ENCODE peak calls at places on chromosome 7, in six cellular contexts. L is H1, J is H9, O is neuronal stem cell, K is mesenchymal stem cell, F is IMR-90. Y is an unnamed sample.

GRCh38 chr7:129169171-129169643 is 19.2 kb upstream of the SMO start:
- DNase-seq in F (no peak), K (peak; percentile 25), L (peak; percentile 84), O (peak; percentile 49), J (peak; percentile 69), Y (peak; percentile 84)

GRCh38 chr7:148883233-148884048 is 650 bp downstream of the EZH2 start:
- DNase-seq in L (peak; percentile 71), J (no peak), F (no peak), K (peak; percentile 40), O (peak; percentile 44), Y (peak; percentile 26)

GRCh38 chr7:70935854-70936253 is 196.1 kb upstream of the GALNT17 start:
- DNase-seq in O (no peak), L (no peak), F (no peak), J (no peak), K (no peak), Y (no peak)

GRCh38 chr7:141511370-141512335 is 39.6 kb upstream of the AGK start:
- DNase-seq in F (no peak), O (no peak), L (peak; percentile 80), J (peak; percentile 62), K (no peak), Y (peak; percentile 74)

GRCh38 chr7:42014625-42015412 is 222.2 kb downstream of the GLI3 start:
- DNase-seq in K (peak; percentile 28), F (peak; percentile 54), L (peak; percentile 86), O (peak; percentile 14), J (peak; percentile 76), Y (peak; percentile 83)

GRCh38 chr7:72546586-72546985 is 134.4 kb upstream of the CALN1 start:
- DNase-seq in F (no peak), J (no peak), L (no peak), K (no peak), O (no peak), Y (peak; percentile 69)

GRCh38 chr7:89777499-89777898 is 376.8 kb upstream of the STEAP1 start:
- DNase-seq in O (no peak), J (no peak), K (no peak), L (no peak), F (no peak), Y (no peak)

GRCh38 chr7:126185959-126186580 is 1066.7 kb downstream of the GRM8 start:
- DNase-seq in F (no peak), K (no peak), J (peak; percentile 75), L (peak; percentile 43), O (no peak), Y (peak; percentile 89)

GRCh38 chr7:135317676-135318326 is 84.2 kb downstream of the STRA8 start:
- DNase-seq in J (no peak), K (no peak), L (no peak), F (no peak), O (no peak), Y (no peak)

GRCh38 chr7:123792547-123792946 is 43.7 kb upstream of the WASL start:
- DNase-seq in F (no peak), K (no peak), J (no peak), L (no peak), O (no peak), Y (no peak)

GRCh38 chr7:77464589-77464988 is 48.4 kb upstream of the GSAP start:
- DNase-seq in L (no peak), F (no peak), K (no peak), O (no peak), J (no peak), Y (no peak)

GRCh38 chr7:131011976-131012375 is 278.0 kb upstream of the KLF14 start:
- DNase-seq in K (peak; percentile 93), O (no peak), F (peak; percentile 89), J (no peak), L (no peak), Y (no peak)

GRCh38 chr7:111012799-111013675 is 77.9 kb upstream of the LRRN3 start:
- DNase-seq in F (no peak), O (no peak), L (no peak), J (no peak), K (no peak), Y (no peak)

GRCh38 chr7:151173386-151174245 is 6.1 kb upstream of the GBX1 start:
- DNase-seq in J (no peak), L (no peak), K (no peak), F (no peak), O (no peak), Y (no peak)

GRCh38 chr7:151088856-151089699 is 2.8 kb downstream of the AGAP3 start:
- DNase-seq in K (peak; percentile 98), L (no peak), J (no peak), O (peak; percentile 58), F (peak; percentile 76), Y (peak; percentile 61)

GRCh38 chr7:129292861-129293260 is 68.0 kb downstream of the AHCYL2 start:
- DNase-seq in K (no peak), O (no peak), L (no peak), F (no peak), J (no peak), Y (no peak)

GRCh38 chr7:30531286-30531685 is 26.7 kb upstream of the GGCT start:
- DNase-seq in O (no peak), J (no peak), F (peak; percentile 11), L (no peak), K (no peak), Y (no peak)

GRCh38 chr7:89500082-89500481 is 654.2 kb upstream of the STEAP1 start:
- DNase-seq in F (no peak), K (no peak), L (no peak), O (no peak), J (no peak), Y (no peak)

GRCh38 chr7:19290936-19291335 is 145.7 kb upstream of the FERD3L start:
- DNase-seq in K (no peak), J (no peak), L (no peak), O (no peak), F (peak; percentile 3), Y (no peak)

GRCh38 chr7:151249034-151249731 is 689 bp upstream of the SMARCD3 start:
- DNase-seq in J (no peak), L (peak; percentile 58), F (peak; percentile 59), K (peak; percentile 93), O (peak; percentile 37), Y (no peak)

GRCh38 chr7:81029523-81029922 is 110.7 kb upstream of the SEMA3C start:
- DNase-seq in J (no peak), L (no peak), O (no peak), F (no peak), K (no peak), Y (no peak)

GRCh38 chr7:138076196-138076595 is at the start of gene AKR1D1:
- DNase-seq in L (no peak), K (no peak), O (no peak), J (no peak), F (no peak), Y (no peak)

GRCh38 chr7:150385240-150385830 is 6.2 kb downstream of the ZNF775 start:
- DNase-seq in K (no peak), J (no peak), O (no peak), F (no peak), L (no peak), Y (no peak)

GRCh38 chr7:11831727-11832495 is at the start of gene THSD7A:
- DNase-seq in L (peak; percentile 79), O (peak; percentile 63), J (peak; percentile 66), K (peak; percentile 64), F (peak; percentile 13), Y (peak; percentile 73)

GRCh38 chr7:130071701-130072622 is 1.6 kb downstream of the KLHDC10 start:
- DNase-seq in O (peak; percentile 88), L (no peak), K (peak; percentile 91), F (peak; percentile 90), J (peak; percentile 72), Y (peak; percentile 92)

GRCh38 chr7:108643136-108643535 is 73.5 kb downstream of the DNAJB9 start:
- DNase-seq in L (no peak), K (no peak), F (no peak), J (no peak), O (no peak), Y (no peak)

GRCh38 chr7:128362670-128363069 is 1.2 kb upstream of the PRRT4 start:
- DNase-seq in O (no peak), J (no peak), L (no peak), F (peak; percentile 74), K (peak; percentile 37), Y (no peak)

GRCh38 chr7:40232242-40232929 is 97.6 kb downstream of the SUGCT start:
- DNase-seq in O (peak; percentile 26), J (no peak), L (no peak), K (peak; percentile 70), F (peak; percentile 80), Y (peak; percentile 42)

GRCh38 chr7:47473499-47474210 is 108.3 kb downstream of the TNS3 start:
- DNase-seq in L (no peak), K (no peak), J (no peak), F (peak; percentile 58), O (no peak), Y (no peak)

GRCh38 chr7:150909192-150909591 is 56.9 kb downstream of the AOC1 start:
- DNase-seq in K (no peak), L (no peak), O (no peak), J (no peak), F (no peak), Y (no peak)

GRCh38 chr7:4233621-4234497 is 448.2 kb upstream of the FOXK1 start:
- DNase-seq in J (no peak), O (no peak), K (no peak), L (no peak), F (no peak), Y (no peak)

GRCh38 chr7:10802011-10802410 is 171.7 kb upstream of the PHF14 start:
- DNase-seq in O (no peak), L (no peak), F (no peak), J (no peak), K (no peak), Y (no peak)
- H2BK15ac ChIP-seq in O (no peak overlapping the region), L (no peak overlapping the region), F (no peak overlapping the region), J (no peak overlapping the region), K (no peak overlapping the region), Y (no peak overlapping the region)

DNA sequence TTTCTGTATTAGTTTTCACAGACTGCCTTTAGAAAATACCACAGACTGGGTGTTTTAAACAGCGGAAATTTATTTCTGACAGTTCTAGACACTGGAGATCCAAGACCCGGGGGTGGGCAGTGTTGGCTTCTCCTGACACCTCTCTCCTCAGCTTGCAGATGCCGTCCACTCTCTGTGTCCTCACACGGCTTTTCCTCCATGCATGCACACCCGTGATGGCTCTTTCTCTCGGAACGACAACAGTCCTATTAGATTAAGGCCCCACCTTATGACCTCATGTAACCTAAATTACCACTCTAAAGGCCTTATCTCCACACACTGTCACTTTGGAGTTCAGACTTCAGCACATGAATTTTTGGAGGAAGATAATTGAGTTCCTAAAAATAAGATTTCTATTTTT is 142.9 kb upstream of the VWC2 start:
- DNase-seq in J (no peak), L (no peak), F (no peak), O (no peak), K (no peak), Y (no peak)
- H2BK15ac ChIP-seq in J (no peak overlapping the region), L (no peak overlapping the region), F (no peak overlapping the region), O (no peak overlapping the region), K (no peak overlapping the region), Y (no peak overlapping the region)

GRCh38 chr7:95502403-95502802 is 16.7 kb downstream of the ASB4 start:
- DNase-seq in F (no peak), L (no peak), J (no peak), O (no peak), K (no peak), Y (no peak)
- H2BK15ac ChIP-seq in F (no peak overlapping the region), L (no peak overlapping the region), J (no peak overlapping the region), O (no peak overlapping the region), K (no peak overlapping the region), Y (no peak overlapping the region)

GRCh38 chr7:136441835-136442234 is 426.6 kb upstream of the CHRM2 start:
- DNase-seq in J (no peak), K (no peak), L (no peak), F (no peak), O (no peak), Y (no peak)
- H2BK15ac ChIP-seq in J (no peak overlapping the region), K (no peak overlapping the region), L (no peak overlapping the region), F (no peak overlapping the region), O (no peak overlapping the region), Y (no peak overlapping the region)